ENCODE peak calls at places on chromosomes 7 and 10, in six cellular contexts. Q is body of pancreas, S is HepG2, L is progenitor cell of endocrine pancreas, Y is HFFc6, P is B cell. H is an unnamed sample.

GRCh38 chr7:153941061-153941460 is 111.1 kb upstream of the DPP6 start:
- DNase-seq in Q (no peak), S (no peak), L (no peak), Y (no peak), P (no peak), H (no peak)

GRCh38 chr7:92135100-92135429 is 788 bp upstream of the CYP51A1 start:
- DNase-seq in Q (peak), S (peak), L (no peak), Y (no peak), P (peak), H (peak)

GRCh38 chr10:120942806-120943413 is 91.7 kb downstream of the WDR11 start:
- DNase-seq in Q (peak), S (peak), L (peak), Y (peak), P (peak), H (peak)

GRCh38 chr10:113753020-113753692 is 1.7 kb downstream of the PLEKHS1 start:
- DNase-seq in Q (peak), S (no peak), L (no peak), Y (no peak), P (no peak), H (no peak)

GRCh38 chr7:158782638-158783490 is 46.4 kb downstream of the ESYT2 start:
- DNase-seq in Q (peak), S (peak), L (no peak), Y (peak), P (no peak), H (peak)

GRCh38 chr7:37105762-37106161 is 342.9 kb downstream of the ELMO1 start:
- DNase-seq in Q (no peak), S (no peak), L (no peak), Y (no peak), P (no peak), H (no peak)

GRCh38 chr7:4631664-4632171 is 50.4 kb upstream of the FOXK1 start:
- DNase-seq in Q (peak), S (peak), L (peak), Y (peak), P (no peak), H (no peak)

GRCh38 chr7:45610019-45610418 is 35.9 kb downstream of the ADCY1 start:
- DNase-seq in Q (no peak), S (no peak), L (no peak), Y (no peak), P (no peak), H (no peak)

GRCh38 chr7:41731486-41732278 is 28.8 kb upstream of the INHBA start:
- DNase-seq in Q (no peak), S (no peak), L (no peak), Y (no peak), P (no peak), H (no peak)

GRCh38 chr10:73088304-73088703 is 8.4 kb downstream of the P4HA1 start:
- DNase-seq in Q (no peak), S (peak), L (no peak), Y (no peak), P (no peak), H (no peak)

GRCh38 chr10:53619678-53620077 is 847.1 kb upstream of the MBL2 start:
- DNase-seq in Q (no peak), S (peak), L (no peak), Y (no peak), P (no peak), H (no peak)

GRCh38 chr10:35004651-35005050 is 85.5 kb downstream of the CUL2 start:
- DNase-seq in Q (no peak), S (no peak), L (no peak), Y (peak), P (no peak), H (no peak)

GRCh38 chr10:103872137-103872933 is 17.0 kb upstream of the SH3PXD2A start:
- DNase-seq in Q (no peak), S (no peak), L (no peak), Y (peak), P (no peak), H (no peak)

GRCh38 chr7:66452165-66452564 is 176.5 kb upstream of the KCTD7 start:
- DNase-seq in Q (peak), S (peak), L (no peak), Y (no peak), P (no peak), H (no peak)

GRCh38 chr7:5354460-5355279 is 69.0 kb downstream of the TNRC18 start:
- DNase-seq in Q (peak), S (no peak), L (no peak), Y (peak), P (no peak), H (no peak)

GRCh38 chr10:88190123-88190522 is 326.7 kb downstream of the PTEN start:
- DNase-seq in Q (no peak), S (no peak), L (no peak), Y (no peak), P (no peak), H (no peak)

GRCh38 chr10:29957887-29958330 is 101.5 kb downstream of the JCAD start:
- DNase-seq in Q (peak), S (no peak), L (no peak), Y (no peak), P (no peak), H (no peak)

GRCh38 chr10:78742730-78743615 is 325.8 kb upstream of the ZMIZ1 start:
- DNase-seq in Q (peak), S (peak), L (no peak), Y (no peak), P (no peak), H (peak)

GRCh38 chr7:108094933-108095710 is 35.0 kb downstream of the LAMB4 start:
- DNase-seq in Q (peak), S (peak), L (peak), Y (peak), P (no peak), H (no peak)

GRCh38 chr7:15839415-15840100 is 153.1 kb upstream of the MEOX2 start:
- DNase-seq in Q (peak), S (no peak), L (no peak), Y (no peak), P (no peak), H (no peak)

GRCh38 chr7:100476108-100476780 is 2.8 kb downstream of the TSC22D4 start:
- DNase-seq in Q (no peak), S (no peak), L (no peak), Y (no peak), P (no peak), H (no peak)

GRCh38 chr10:79055892-79056291 is 12.9 kb upstream of the ZMIZ1 start:
- DNase-seq in Q (no peak), S (no peak), L (no peak), Y (no peak), P (no peak), H (no peak)

GRCh38 chr7:68998136-68998535 is 600.1 kb upstream of the AUTS2 start:
- DNase-seq in Q (no peak), S (no peak), L (no peak), Y (no peak), P (no peak), H (no peak)

GRCh38 chr10:124149681-124150080 is 56.3 kb upstream of the CHST15 start:
- DNase-seq in Q (no peak), S (no peak), L (no peak), Y (no peak), P (peak), H (no peak)

GRCh38 chr10:128734161-128734560 is 607.9 kb upstream of the MKI67 start:
- DNase-seq in Q (no peak), S (no peak), L (no peak), Y (no peak), P (no peak), H (no peak)

GRCh38 chr7:38615665-38616064 is 15.5 kb downstream of the AMPH start:
- DNase-seq in Q (no peak), S (no peak), L (no peak), Y (no peak), P (no peak), H (no peak)

GRCh38 chr7:131947661-131948060 is 391.2 kb upstream of the PODXL start:
- DNase-seq in Q (no peak), S (no peak), L (no peak), Y (no peak), P (no peak), H (no peak)

DNA sequence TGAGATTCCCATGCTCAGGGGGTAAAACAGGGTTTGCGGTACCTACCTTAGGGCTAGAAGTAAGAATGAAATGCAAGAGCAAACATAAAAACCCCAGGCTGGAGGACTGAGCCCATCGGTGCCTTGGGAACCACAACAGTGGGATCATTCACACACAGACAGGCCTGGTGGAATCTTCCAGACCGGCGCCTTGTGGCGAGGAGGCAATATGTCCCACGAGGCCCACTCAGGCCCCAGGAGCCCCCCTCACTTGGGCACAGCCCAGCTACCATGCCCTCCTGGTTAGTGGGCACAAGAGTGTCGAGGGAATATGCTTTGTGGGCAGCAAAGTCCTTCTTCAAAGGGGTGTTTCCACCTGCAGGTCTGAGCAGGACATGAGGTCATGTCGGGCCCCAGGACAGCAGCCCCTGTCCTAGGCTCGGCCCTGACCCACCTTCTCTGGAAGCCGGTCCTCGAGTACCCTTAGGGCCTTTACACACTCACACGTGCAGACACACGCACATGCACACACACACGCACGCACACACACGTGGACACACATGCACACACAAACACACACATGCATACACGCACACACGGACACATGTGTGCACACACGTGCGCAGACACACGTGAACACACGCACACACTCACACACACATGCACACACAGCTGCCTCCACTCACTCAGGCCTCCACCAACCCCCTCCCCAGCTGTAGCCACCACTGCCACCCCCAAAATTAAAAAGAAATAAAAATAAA is 51.5 kb upstream of the MYL10 start:
- DNase-seq in Q (no peak), S (no peak), L (no peak), Y (no peak), P (no peak), H (no peak)
- TF ChIP-seq CTCF in Q (no peak), S (no peak), L (no peak), Y (no peak), P (no peak), H (no peak)

DNA sequence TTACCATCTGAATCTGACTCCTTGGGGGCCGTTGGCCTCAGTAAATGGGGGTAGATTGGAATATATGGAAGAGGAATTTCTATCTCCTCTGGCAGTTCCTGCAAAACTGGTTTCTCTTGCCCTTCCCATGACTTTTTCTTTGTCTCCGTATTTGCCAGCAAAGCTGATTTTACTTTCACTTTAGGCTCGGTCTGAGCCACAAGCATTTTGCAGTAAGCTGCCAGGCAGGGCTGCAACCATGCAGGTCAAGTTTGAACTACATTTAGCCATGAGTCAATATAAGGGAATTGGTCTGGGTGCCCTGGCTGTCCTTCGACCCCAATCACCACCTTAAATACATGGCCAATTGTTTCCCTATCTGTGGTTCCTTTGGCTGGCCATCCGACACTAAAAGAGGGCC is 104.3 kb downstream of the TRIM24 start:
- DNase-seq in Q (no peak), S (peak), L (no peak), Y (no peak), P (no peak), H (no peak)
- TF ChIP-seq CTCF in Q (no peak), S (no peak), L (no peak), Y (no peak), P (no peak), H (no peak)

GRCh38 chr7:104862719-104863118 is 151.3 kb upstream of the KMT2E start:
- DNase-seq in Q (no peak), S (peak), L (no peak), Y (no peak), P (no peak), H (no peak)
- TF ChIP-seq CTCF in Q (no peak), S (peak), L (peak), Y (peak), P (no peak), H (no peak)

GRCh38 chr7:155232911-155233702 is 64.6 kb upstream of the INSIG1 start:
- DNase-seq in Q (no peak), S (no peak), L (no peak), Y (no peak), P (no peak), H (no peak)

GRCh38 chr7:155236386-155236785 is 61.3 kb upstream of the INSIG1 start:
- DNase-seq in Q (no peak), S (no peak), L (no peak), Y (no peak), P (no peak), H (no peak)

GRCh38 chr7:155231941-155232340 is 65.7 kb upstream of the INSIG1 start:
- DNase-seq in Q (no peak), S (no peak), L (no peak), Y (no peak), P (no peak), H (no peak)

GRCh38 chr7:155234950-155235789 is 62.5 kb upstream of the INSIG1 start:
- DNase-seq in Q (peak), S (no peak), L (no peak), Y (no peak), P (no peak), H (no peak)

DNA sequence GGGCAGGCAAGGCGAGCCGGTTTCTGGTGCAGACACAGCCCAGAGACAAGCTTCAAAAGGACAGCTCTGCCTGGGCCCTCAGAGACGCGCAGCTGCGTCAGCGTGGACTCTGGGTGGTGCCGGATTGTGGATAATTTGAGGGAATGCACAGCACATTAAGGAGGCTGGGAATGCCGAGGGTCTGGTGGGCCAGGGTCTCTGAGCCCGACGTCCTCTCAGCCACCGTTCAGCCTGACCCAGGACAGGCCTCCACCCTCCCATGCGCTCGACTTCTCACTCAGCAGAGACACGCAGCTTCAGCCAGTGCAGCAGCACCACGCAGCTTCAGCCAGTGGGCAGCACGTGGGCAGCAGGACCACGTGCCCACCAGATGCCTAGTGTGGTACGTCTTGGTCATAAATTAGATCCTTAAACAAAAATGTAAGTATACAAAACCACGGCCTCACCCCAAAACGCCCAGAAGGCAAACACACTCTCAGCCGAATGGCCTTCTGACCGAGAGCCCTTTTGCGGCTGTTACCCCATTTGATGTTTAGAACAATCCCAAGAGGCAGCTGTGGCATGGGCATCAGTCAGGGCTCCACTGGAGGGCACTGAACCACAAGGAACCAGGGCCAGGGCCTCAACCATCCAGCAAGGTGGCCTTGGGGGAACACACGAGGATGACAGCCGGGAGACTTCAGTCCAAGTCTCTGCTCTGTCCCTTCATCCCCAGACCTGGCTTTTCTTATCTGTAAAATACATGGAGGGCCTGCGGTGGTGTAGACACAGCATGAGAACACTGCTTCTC is 63.8 kb upstream of the INSIG1 start:
- DNase-seq in Q (peak), S (no peak), L (no peak), Y (peak), P (no peak), H (peak)
- TF ChIP-seq CTCF in Q (no peak), S (no peak), L (no peak), Y (no peak), P (no peak), H (no peak)

GRCh38 chr7:17710312-17710711 is 230.0 kb downstream of the SNX13 start:
- DNase-seq in Q (no peak), S (no peak), L (no peak), Y (no peak), P (no peak), H (no peak)

GRCh38 chr7:17706255-17706654 is 234.0 kb downstream of the SNX13 start:
- DNase-seq in Q (no peak), S (no peak), L (no peak), Y (no peak), P (no peak), H (no peak)

GRCh38 chr7:17706734-17707133 is 233.6 kb downstream of the SNX13 start:
- DNase-seq in Q (peak), S (peak), L (peak), Y (peak), P (peak), H (peak)

GRCh38 chr7:17709599-17709998 is 230.7 kb downstream of the SNX13 start:
- DNase-seq in Q (no peak), S (no peak), L (no peak), Y (no peak), P (no peak), H (no peak)

DNA sequence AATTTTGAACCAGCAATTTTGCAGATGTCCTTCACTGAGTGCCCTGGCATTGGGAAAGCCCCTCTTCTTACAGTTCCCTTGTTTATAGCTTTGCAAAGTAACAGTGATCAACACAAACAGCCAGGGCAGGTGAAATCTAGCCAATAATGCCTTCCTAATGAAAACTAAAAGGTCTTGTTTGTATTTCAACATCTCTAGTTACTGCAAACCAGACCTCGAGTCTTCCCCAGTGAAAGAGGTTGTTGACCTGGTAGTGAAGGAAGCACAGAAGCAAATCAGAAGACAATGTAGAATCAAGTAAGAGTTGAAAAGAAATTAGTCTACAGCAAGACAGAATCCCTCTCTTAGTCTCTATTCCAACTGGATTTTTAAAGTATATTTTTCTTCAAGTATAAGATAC is 231.2 kb downstream of the SNX13 start:
- DNase-seq in Q (no peak), S (no peak), L (no peak), Y (no peak), P (no peak), H (no peak)
- TF ChIP-seq CTCF in Q (no peak), S (no peak), L (no peak), Y (no peak), P (no peak), H (no peak)

GRCh38 chr7:134278502-134279153 is 38.1 kb downstream of the SLC35B4 start:
- DNase-seq in Q (no peak), S (no peak), L (no peak), Y (no peak), P (no peak), H (no peak)
- TF ChIP-seq CTCF in Q (no peak), S (no peak), L (no peak), Y (no peak), P (no peak), H (no peak)

GRCh38 chr7:124857672-124858235 is 71.9 kb downstream of the POT1 start:
- DNase-seq in Q (no peak), S (no peak), L (no peak), Y (no peak), P (no peak), H (no peak)

DNA sequence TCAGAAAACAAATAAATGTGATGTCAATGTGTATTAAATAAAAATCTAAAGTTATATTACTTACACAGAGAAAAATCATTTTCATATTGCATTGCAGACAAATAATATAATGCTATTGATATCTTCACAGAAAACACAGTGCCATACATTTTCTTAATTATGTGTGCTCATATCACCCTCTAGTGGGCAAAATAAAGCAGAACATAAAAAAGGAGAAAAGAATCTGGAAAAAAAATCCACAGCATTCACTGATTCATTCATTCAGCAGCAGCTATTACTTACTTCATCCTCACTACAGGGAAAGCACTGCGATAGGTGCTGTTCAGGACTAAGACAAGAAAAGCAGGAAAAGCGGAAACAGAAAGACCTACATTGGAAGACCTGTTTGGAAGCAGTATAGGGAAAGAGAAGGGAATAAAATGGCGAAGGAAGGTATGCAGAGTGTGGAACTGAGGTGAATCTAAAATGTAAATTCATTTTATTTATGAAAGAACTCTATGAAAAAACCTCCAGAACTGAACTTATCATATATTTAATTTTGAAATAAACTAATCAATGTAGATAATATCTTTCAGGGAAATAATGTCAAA is 73.2 kb downstream of the POT1 start:
- DNase-seq in Q (no peak), S (peak), L (no peak), Y (peak), P (no peak), H (no peak)
- TF ChIP-seq CTCF in Q (peak), S (peak), L (peak), Y (peak), P (peak), H (peak)

GRCh38 chr7:22550514-22551010 is 50.6 kb upstream of the STEAP1B start:
- DNase-seq in Q (no peak), S (no peak), L (no peak), Y (no peak), P (peak), H (no peak)
- TF ChIP-seq CTCF in Q (peak), S (no peak), L (no peak), Y (peak), P (peak), H (peak)

DNA sequence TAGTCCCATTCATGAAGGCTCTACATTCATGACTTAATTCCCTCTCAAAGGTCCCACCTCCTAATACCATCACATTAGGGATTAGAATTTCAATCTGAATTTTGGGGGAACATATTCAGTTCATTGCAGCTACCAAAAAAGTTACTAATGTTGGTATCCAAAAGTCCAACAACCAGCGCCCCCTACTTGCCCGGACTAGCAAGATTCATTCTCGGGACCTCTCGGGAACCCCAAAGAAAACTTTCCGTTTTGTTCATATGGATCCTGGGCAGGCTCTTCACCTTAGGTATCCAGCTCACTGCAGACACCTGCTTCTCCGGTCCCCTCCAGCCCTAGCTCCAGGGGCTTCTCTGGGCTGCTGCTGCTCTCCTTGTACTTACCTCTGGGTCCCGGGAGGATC is 8.9 kb upstream of the GRK5 start:
- DNase-seq in Q (no peak), S (no peak), L (no peak), Y (no peak), P (no peak), H (peak)
- TF ChIP-seq CTCF in Q (no peak), S (peak), L (peak), Y (peak), P (peak), H (peak)